ENCODE peak calls at places on chromosomes 13 and 19, in eight cellular contexts. S, W, U, K, I, C, M and G are unnamed samples. For H3K4me1, the result is how much of the 10 kb centered on the place peaks cover.

GRCh38 chr19:3386447-3387234 is 20.3 kb downstream of the NFIC start:
- DNase-seq in W (no peak), C (no peak), K (no peak), U (no peak), S (no peak), M (no peak), I (peak), G (peak)

GRCh38 chr13:94416454-94417080 is 62.9 kb downstream of the DCT start:
- DNase-seq in U (no peak), M (no peak), I (no peak), W (peak), C (peak), K (no peak), S (no peak), G (no peak)

GRCh38 chr13:113350065-113350937 is 13.6 kb downstream of the GRTP1 start:
- DNase-seq in M (no peak), S (no peak), K (peak), C (no peak), W (no peak), U (no peak), I (no peak), G (no peak)

GRCh38 chr13:33744589-33745369 is 73.2 kb upstream of the RFC3 start:
- DNase-seq in U (no peak), M (no peak), C (no peak), W (no peak), K (no peak), I (no peak), S (no peak), G (no peak)

GRCh38 chr19:44050740-44051653 is 839 bp upstream of the ZNF223 start:
- DNase-seq in W (no peak), U (no peak), M (peak), K (no peak), C (no peak), I (no peak), S (peak), G (no peak)

GRCh38 chr13:62583466-62583865 is 1167.8 kb upstream of the PCDH20 start:
- DNase-seq in I (no peak), U (no peak), S (no peak), C (no peak), K (no peak), M (no peak), W (no peak), G (no peak)

GRCh38 chr19:29413435-29413834 is 112.4 kb upstream of the VSTM2B start:
- DNase-seq in I (no peak), K (no peak), W (no peak), M (no peak), C (no peak), S (no peak), U (no peak), G (no peak)

GRCh38 chr13:43911283-43911682 is 31.6 kb downstream of the LACC1 start:
- DNase-seq in W (no peak), K (no peak), C (no peak), S (no peak), I (no peak), M (no peak), U (no peak), G (no peak)

GRCh38 chr13:28545583-28546333 is 50.8 kb upstream of the FLT1 start:
- DNase-seq in U (no peak), K (no peak), C (no peak), W (no peak), I (no peak), M (no peak), S (peak), G (no peak)

GRCh38 chr19:40774916-40775631 is at the start of gene MIA:
- DNase-seq in I (no peak), S (no peak), K (no peak), U (no peak), W (no peak), M (no peak), C (no peak), G (no peak)

GRCh38 chr13:105213512-105213911 is 1322.0 kb downstream of the EFNB2 start:
- DNase-seq in U (no peak), K (no peak), C (no peak), S (no peak), W (no peak), M (no peak), I (no peak), G (no peak)

GRCh38 chr19:23071087-23071511 is 45.7 kb upstream of the ZNF730 start:
- DNase-seq in K (no peak), C (no peak), S (no peak), I (peak), W (no peak), U (no peak), M (no peak), G (no peak)

GRCh38 chr19:35911173-35911572 is 3.1 kb upstream of the TYROBP start:
- DNase-seq in M (no peak), U (no peak), I (no peak), C (no peak), S (no peak), K (no peak), W (no peak), G (no peak)

GRCh38 chr13:29160862-29161261 is 340.7 kb downstream of the MTUS2 start:
- DNase-seq in M (no peak), S (no peak), I (no peak), W (no peak), U (no peak), C (no peak), K (no peak), G (no peak)

GRCh38 chr13:104900186-104900817 is 1635.2 kb downstream of the EFNB2 start:
- DNase-seq in W (no peak), M (no peak), I (no peak), C (no peak), K (no peak), S (no peak), U (no peak), G (no peak)

GRCh38 chr13:66879971-66880370 is 350.2 kb downstream of the PCDH9 start:
- DNase-seq in M (no peak), I (no peak), U (no peak), W (no peak), K (no peak), C (no peak), S (no peak), G (no peak)

GRCh38 chr13:38308736-38309135 is 40.9 kb upstream of the UFM1 start:
- DNase-seq in U (no peak), K (no peak), M (no peak), C (no peak), W (no peak), S (no peak), I (no peak), G (no peak)

GRCh38 chr19:29325241-29325975 is 112.5 kb upstream of the UQCRFS1 start:
- DNase-seq in M (no peak), S (no peak), I (no peak), U (no peak), W (no peak), C (no peak), K (no peak), G (no peak)

GRCh38 chr13:89959074-89959473 is 1388.4 kb upstream of the MIR17HG start:
- DNase-seq in I (no peak), U (no peak), M (no peak), W (no peak), C (no peak), S (no peak), K (no peak), G (no peak)

GRCh38 chr19:35704218-35704617 is at the start of gene ZBTB32:
- DNase-seq in I (peak), S (peak), K (no peak), M (no peak), C (peak), W (peak), U (no peak), G (no peak)

DNA sequence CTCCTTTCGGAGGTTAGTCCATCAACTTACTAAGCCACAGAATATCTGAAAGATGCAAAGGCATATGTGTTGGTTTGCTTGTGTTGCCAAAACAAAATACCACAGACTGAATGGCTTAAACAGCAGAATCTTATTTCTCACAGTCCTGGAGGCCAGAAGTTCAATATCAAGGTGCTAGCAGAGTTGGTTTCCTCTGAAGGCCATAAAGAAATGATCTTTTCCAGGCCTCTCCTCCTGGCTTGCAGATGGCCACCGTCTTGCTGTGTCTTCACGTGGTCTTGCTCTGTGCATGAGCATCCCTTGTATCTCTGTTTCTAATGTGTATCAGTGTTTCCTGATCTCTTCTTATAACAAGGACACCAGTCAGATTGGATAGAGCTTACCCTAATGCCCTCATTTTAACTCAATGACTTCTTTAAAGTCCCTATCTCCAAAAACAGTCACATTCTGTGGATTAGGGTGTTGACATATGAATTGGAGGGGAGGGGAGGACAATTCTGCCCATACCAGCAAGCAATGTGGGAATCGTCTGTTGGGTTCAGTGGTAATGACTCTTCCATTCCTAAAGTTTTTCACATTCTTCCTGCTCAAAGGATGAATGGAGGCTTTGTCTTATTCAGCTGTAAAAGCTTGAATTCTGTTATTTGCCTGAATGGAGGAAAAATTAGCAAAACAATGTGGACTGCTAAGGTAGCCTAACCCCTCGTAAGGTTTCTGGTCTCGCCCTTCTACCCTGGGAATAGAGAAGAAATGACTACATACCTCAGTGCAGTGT is 715.7 kb downstream of the DIAPH3 start:
- DNase-seq in W (no peak), U (no peak), K (no peak), I (no peak), S (no peak), C (no peak), M (no peak), G (no peak)
- TF ChIP-seq POLR2A in W (no peak), U (no peak), K (no peak), I (no peak), S (no peak), C (no peak), M (no peak), G (no peak)

DNA sequence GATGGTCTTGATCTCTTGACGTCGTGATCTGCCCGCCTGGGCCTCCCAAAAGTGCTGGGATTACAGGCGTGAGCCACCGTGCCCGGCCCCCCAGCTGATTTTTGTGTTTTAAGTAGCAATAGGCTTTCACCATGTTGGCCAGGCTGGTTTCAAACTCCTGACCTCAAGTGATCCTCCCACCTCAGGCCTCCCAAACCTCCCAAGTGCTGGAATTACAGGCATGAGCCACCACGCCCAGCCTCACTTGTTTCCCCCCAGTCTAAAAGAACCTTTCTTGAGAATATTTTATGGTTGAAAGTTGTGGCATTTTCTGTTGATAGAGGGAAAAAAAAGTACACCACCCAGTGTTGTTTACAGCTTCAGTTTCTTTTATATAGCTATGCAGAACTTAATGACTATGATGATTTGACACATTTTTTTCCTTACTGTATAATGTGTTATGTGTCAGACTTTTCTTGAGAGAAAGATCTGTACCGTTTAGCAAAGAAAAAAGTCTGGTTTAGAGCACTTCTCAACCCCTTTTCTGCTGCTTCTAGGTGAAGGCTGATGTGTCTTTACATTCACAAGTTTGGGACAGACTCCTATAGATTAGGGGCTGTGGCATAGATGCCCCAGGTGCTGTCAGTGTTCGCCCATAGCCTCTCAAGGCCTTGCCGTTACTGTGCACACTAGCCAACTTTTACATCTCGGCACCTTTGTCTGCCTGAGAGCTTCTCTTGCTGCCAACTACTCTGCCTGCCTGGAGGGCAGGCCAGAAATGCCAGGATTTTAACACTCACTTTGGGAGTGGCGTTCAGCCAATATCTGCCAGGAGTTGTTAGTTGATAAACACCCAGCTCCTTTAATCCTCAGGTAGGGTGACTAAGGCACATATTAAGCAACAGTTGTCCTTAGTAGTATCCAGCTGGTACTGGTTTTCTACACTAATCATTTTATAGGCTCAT is 33.0 kb downstream of the KCTD4 start:
- DNase-seq in M (peak), U (no peak), K (no peak), C (peak), I (peak), S (peak), W (no peak), G (peak)
- H3K4me1 ChIP-seq in M (under half), U (under half), K (under half), C (under half), I (under half), S (under half), W (under half), G (under half)

GRCh38 chr19:18647807-18648206 is 11.0 kb downstream of the KLHL26 start:
- DNase-seq in W (no peak), S (no peak), I (no peak), M (no peak), U (no peak), K (no peak), C (no peak), G (no peak)

GRCh38 chr19:18647371-18647767 is 10.5 kb downstream of the KLHL26 start:
- DNase-seq in U (no peak), K (no peak), W (no peak), I (no peak), M (no peak), S (no peak), C (no peak), G (no peak)

GRCh38 chr19:18644144-18645034 is 7.6 kb downstream of the KLHL26 start:
- DNase-seq in U (peak), W (no peak), S (no peak), C (no peak), I (no peak), K (no peak), M (no peak), G (no peak)

GRCh38 chr19:18646535-18647370 is 9.9 kb downstream of the KLHL26 start:
- DNase-seq in U (no peak), K (no peak), W (no peak), C (no peak), I (no peak), S (no peak), M (no peak), G (no peak)

GRCh38 chr19:18645035-18645511 is 8.2 kb downstream of the KLHL26 start:
- DNase-seq in I (no peak), U (no peak), K (no peak), M (no peak), C (no peak), S (no peak), W (no peak), G (peak)
- H3K4me3 ChIP-seq in I (no peak), U (no peak), K (no peak), M (no peak), C (no peak), S (no peak), W (no peak), G (no peak)

DNA sequence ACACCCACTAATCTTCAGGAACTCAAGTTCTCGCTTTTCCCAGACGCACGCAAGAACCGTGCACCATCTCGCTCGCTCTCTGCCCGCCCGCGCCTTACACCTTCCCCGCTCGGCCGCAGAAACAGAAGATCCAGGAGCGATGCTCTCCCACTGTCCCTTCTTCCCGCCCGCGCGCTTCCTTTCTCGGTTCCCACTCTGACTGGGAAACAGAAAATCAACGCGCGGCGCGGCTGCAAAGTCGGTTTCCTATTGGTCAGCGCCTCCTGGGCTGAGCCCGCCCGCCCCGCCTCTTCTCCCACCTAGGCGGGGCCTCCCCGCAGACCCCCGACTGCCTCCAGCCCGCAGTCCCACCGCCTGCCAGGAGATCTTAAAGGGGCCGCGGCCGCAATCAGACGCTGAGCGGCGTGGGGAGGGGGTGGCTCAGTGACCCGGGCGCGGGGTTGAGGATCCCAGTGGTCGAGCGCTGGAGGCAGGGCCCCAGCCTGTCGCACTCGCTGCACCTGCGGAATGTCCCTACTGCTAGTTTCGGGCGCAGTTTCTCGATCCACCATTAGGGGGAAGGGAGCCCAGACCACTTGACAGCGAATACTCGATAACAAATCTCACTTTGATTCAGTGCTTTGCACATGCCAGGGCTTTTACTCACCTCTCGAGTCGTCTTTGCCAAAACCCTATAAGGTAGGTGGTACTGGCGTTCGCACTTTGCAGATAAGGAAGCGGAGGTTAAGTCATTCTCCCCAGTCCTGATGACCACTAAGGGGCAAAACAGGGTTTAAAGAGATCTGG is 700 bp upstream of the SLC25A23 start:
- DNase-seq in K (peak), U (peak), I (peak), C (peak), S (peak), M (peak), W (peak), G (peak)
- TF ChIP-seq POLR2A in K (no peak), U (no peak), I (no peak), C (no peak), S (peak), M (no peak), W (no peak), G (peak)